ENCODE peak calls at places on chromosomes 12 and 14, in seven cellular contexts. V, G, C, W, L, B and X are unnamed samples. For H3K4me1, the result is how much of the 10 kb centered on the place peaks cover.

GRCh38 chr12:52372216-52373154 is 5.2 kb upstream of the KRT85 start:
- DNase-seq in V (peak), L (peak), W (peak), C (peak), B (peak), G (peak), X (peak)

GRCh38 chr14:66288511-66288910 is 197.7 kb upstream of the CCDC196 start:
- DNase-seq in G (no peak), L (no peak), V (no peak), C (no peak), W (no peak), B (no peak), X (no peak)

GRCh38 chr12:69096669-69097364 is 142.6 kb upstream of the CPSF6 start:
- DNase-seq in W (no peak), C (no peak), V (no peak), L (no peak), G (no peak), B (no peak), X (no peak)

GRCh38 chr12:13387074-13387473 is 190.5 kb downstream of the EMP1 start:
- DNase-seq in C (no peak), W (no peak), V (no peak), B (no peak), L (no peak), G (no peak), X (no peak)

GRCh38 chr14:34604990-34605389 is 25.0 kb downstream of the SNX6 start:
- DNase-seq in W (no peak), C (no peak), B (peak), G (no peak), V (no peak), L (no peak), X (no peak)

GRCh38 chr12:114682101-114682919 is 1.7 kb downstream of the TBX3 start:
- DNase-seq in V (no peak), C (no peak), L (no peak), G (no peak), B (no peak), W (no peak), X (no peak)

GRCh38 chr12:43921666-43922337 is 85.9 kb downstream of the TMEM117 start:
- DNase-seq in L (no peak), C (no peak), V (no peak), G (no peak), B (no peak), W (no peak), X (no peak)

GRCh38 chr12:91687052-91688017 is 458.3 kb downstream of the BTG1 start:
- DNase-seq in G (no peak), C (no peak), B (peak), W (peak), L (no peak), V (no peak), X (no peak)

GRCh38 chr12:50625029-50625875 is 120.5 kb downstream of the DIP2B start:
- DNase-seq in L (no peak), G (no peak), B (no peak), V (no peak), C (no peak), W (no peak), X (no peak)

GRCh38 chr12:58148405-58148804 is 207.0 kb downstream of the ATP23 start:
- DNase-seq in L (no peak), W (peak), V (no peak), C (no peak), B (peak), G (no peak), X (no peak)

GRCh38 chr12:39912211-39912980 is 193.5 kb downstream of the SLC2A13 start:
- DNase-seq in V (no peak), L (peak), G (peak), W (no peak), C (no peak), B (peak), X (peak)

GRCh38 chr12:11719678-11720099 is 70.2 kb downstream of the ETV6 start:
- DNase-seq in L (peak), B (no peak), V (no peak), W (no peak), G (no peak), C (peak), X (no peak)

GRCh38 chr12:105705765-105706164 is 375.3 kb downstream of the C12orf75 start:
- DNase-seq in V (peak), B (peak), L (peak), W (peak), C (peak), G (peak), X (peak)

DNA sequence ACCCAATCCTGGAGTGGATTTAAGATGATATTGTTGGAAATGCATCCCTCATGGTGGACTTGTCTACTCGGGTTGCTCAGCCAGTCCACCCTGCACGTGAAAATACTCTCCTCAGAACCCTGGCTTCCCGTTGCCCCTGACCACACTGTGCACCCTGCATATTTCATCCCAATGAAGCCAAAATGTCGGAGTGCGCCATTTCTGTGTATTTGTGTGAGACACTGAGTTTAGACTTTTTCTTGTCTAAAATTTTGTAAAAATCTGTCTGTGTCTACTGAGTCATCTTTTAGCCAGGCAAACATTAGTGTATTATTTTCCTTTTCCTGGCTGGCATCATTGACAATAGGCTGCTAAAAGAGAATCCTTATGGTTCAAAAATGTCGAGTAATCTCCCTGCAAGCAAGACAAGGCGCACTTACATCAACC is 485 bp upstream of the PNMA1 start:
- DNase-seq in L (no peak), V (no peak), C (no peak), G (no peak), W (no peak), B (no peak), X (no peak)
- TF ChIP-seq POLR2A in L (no peak), V (no peak), C (no peak), G (no peak), W (no peak), B (no peak), X (no peak)

GRCh38 chr14:54589076-54589475 is 22.1 kb downstream of the SAMD4A start:
- DNase-seq in C (no peak), G (no peak), B (no peak), V (no peak), L (no peak), W (no peak), X (no peak)

GRCh38 chr14:54591461-54592245 is 24.7 kb downstream of the SAMD4A start:
- DNase-seq in B (no peak), W (no peak), V (no peak), L (no peak), C (no peak), G (no peak), X (no peak)

GRCh38 chr14:54593860-54594259 is 26.9 kb downstream of the SAMD4A start:
- DNase-seq in V (no peak), L (no peak), W (no peak), C (no peak), G (no peak), B (no peak), X (no peak)

GRCh38 chr14:54590481-54590880 is 23.6 kb downstream of the SAMD4A start:
- DNase-seq in G (no peak), B (no peak), W (no peak), V (no peak), L (no peak), C (no peak), X (no peak)

GRCh38 chr14:54589843-54590242 is 22.9 kb downstream of the SAMD4A start:
- DNase-seq in W (no peak), C (no peak), V (no peak), L (no peak), B (no peak), G (no peak), X (no peak)
- H3K27ac ChIP-seq in W (no peak), C (no peak), V (no peak), L (no peak), B (no peak), G (no peak), X (no peak)

GRCh38 chr14:46279327-46279726 is 372.3 kb downstream of the RPL10L start:
- DNase-seq in V (no peak), G (no peak), L (no peak), W (no peak), C (no peak), B (no peak), X (no peak)

DNA sequence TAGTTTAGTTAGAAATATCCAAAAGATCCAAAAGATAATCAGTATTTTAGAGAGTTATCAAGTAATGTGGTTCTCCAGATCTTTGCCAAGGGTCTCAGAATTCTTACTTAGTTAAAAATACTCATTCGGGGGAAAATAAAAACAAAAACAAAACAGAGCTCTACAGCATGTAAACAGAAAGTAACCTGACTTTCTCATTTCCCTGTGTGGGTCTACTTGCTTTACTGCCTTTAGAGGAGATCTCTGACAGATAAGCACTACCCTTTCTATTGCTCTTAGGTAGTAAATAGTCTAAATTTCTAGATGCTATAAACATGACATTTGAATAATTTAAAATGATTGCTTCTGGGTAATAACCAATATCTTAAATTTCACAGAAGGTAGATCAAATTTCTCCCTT is 371.8 kb downstream of the RPL10L start:
- DNase-seq in V (no peak), B (no peak), G (no peak), W (no peak), C (no peak), L (no peak), X (no peak)
- H3K4me1 ChIP-seq in V (under half), B (under half), G (under half), W (under half), C (under half), L (under half), X (under half)

DNA sequence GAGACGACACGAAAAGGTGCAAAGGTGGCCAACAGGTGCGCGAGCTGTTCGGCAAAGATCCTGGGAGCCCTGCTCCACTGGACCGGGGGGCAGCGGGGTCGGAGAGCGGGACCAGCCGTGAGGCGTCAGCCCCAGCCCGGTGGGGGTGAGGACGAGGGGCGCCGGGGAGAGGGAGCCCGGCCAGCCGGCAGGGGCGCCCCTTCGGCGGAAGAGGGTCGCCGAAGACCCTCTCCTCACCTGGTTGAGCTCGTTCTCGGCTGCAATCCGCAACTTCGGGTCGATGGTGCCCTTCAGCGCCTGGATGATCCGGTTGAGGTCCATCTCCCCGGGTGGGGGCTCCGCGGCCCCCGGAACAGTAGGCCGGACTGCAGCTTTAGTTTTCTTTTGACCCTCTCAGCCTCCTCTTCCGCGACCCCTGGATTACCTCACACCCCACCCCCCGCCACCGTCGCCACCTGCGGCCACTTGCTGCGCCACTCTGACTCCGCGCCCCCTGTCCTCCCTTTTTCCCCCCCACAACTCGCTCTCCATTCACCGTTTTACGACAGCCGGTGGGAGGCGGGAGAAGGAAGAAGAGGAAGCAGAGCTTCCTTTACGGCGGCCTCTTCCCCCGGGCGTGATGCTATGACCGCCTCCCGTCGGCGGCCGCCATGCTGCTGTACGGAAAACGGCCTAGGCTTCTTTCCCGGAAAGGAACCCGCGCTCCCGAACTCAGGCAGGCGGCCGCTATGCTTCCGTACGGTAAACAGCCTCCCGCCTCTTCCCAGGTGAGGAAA is at the start of gene IPO8:
- DNase-seq in G (peak), B (peak), W (peak), L (peak), V (peak), C (peak), X (peak)
- TF ChIP-seq POLR2A in G (no peak), B (peak), W (no peak), L (peak), V (peak), C (no peak), X (peak)

GRCh38 chr12:98385636-98386035 is 129.8 kb upstream of the TMPO start:
- DNase-seq in W (no peak), B (no peak), G (no peak), V (no peak), C (no peak), L (no peak), X (no peak)
- H3K27ac ChIP-seq in W (no peak), B (no peak), G (no peak), V (no peak), C (no peak), L (no peak), X (no peak)